ENCODE peak calls at places on chromosomes 11 and 22, in four cellular contexts. One of them, this sample, is unnamed.

GRCh38 chr11:17613428-17613962 is 66.4 kb downstream of the OTOG start:
- DNase-seq in tibial nerve: no peak
- DNase-seq in transverse colon: no peak
- DNase-seq in HepG2: no peak
- DNase-seq in this sample: peak; percentile 34

GRCh38 chr11:13880719-13881118 is 81.8 kb upstream of the SPON1 start:
- DNase-seq in tibial nerve: no peak
- DNase-seq in transverse colon: no peak
- DNase-seq in HepG2: no peak
- DNase-seq in this sample: no peak

GRCh38 chr11:79708319-79708928 is 267.6 kb upstream of the TENM4 start:
- DNase-seq in tibial nerve: no peak
- DNase-seq in transverse colon: peak; percentile 13
- DNase-seq in HepG2: peak; percentile 53
- DNase-seq in this sample: no peak

GRCh38 chr22:36510966-36511881 is 4.4 kb upstream of the FOXRED2 start:
- DNase-seq in tibial nerve: no peak
- DNase-seq in transverse colon: peak; percentile 34
- DNase-seq in HepG2: peak; percentile 54
- DNase-seq in this sample: no peak

GRCh38 chr11:125498521-125498920 is 2.5 kb upstream of the FEZ1 start:
- DNase-seq in tibial nerve: no peak
- DNase-seq in transverse colon: no peak
- DNase-seq in HepG2: no peak
- DNase-seq in this sample: no peak

GRCh38 chr11:77557553-77557952 is 32.2 kb upstream of the AQP11 start:
- DNase-seq in tibial nerve: no peak
- DNase-seq in transverse colon: no peak
- DNase-seq in HepG2: peak; percentile 33
- DNase-seq in this sample: no peak

GRCh38 chr11:61888043-61888442 is 3.3 kb downstream of the FADS3 start:
- DNase-seq in tibial nerve: peak; percentile 65
- DNase-seq in transverse colon: peak; percentile 39
- DNase-seq in HepG2: no peak
- DNase-seq in this sample: no peak

GRCh38 chr11:61118406-61118805 is 16.1 kb downstream of the CD5 start:
- DNase-seq in tibial nerve: no peak
- DNase-seq in transverse colon: no peak
- DNase-seq in HepG2: no peak
- DNase-seq in this sample: no peak

GRCh38 chr11:125517116-125517804 is 21.2 kb upstream of the FEZ1 start:
- DNase-seq in tibial nerve: no peak
- DNase-seq in transverse colon: no peak
- DNase-seq in HepG2: no peak
- DNase-seq in this sample: no peak

GRCh38 chr11:17987826-17988225 is 25.0 kb downstream of the SERGEF start:
- DNase-seq in tibial nerve: no peak
- DNase-seq in transverse colon: no peak
- DNase-seq in HepG2: no peak
- DNase-seq in this sample: no peak

GRCh38 chr11:66653123-66653522 is 14.6 kb downstream of the RBM4 start:
- DNase-seq in tibial nerve: no peak
- DNase-seq in transverse colon: no peak
- DNase-seq in HepG2: no peak
- DNase-seq in this sample: no peak

GRCh38 chr11:66646875-66647274 is 8.4 kb downstream of the RBM4 start:
- DNase-seq in tibial nerve: no peak
- DNase-seq in transverse colon: no peak
- DNase-seq in HepG2: no peak
- DNase-seq in this sample: no peak

GRCh38 chr11:66652651-66653050 is 14.1 kb downstream of the RBM4 start:
- DNase-seq in tibial nerve: no peak
- DNase-seq in transverse colon: no peak
- DNase-seq in HepG2: no peak
- DNase-seq in this sample: no peak

GRCh38 chr11:66649903-66650302 is 11.4 kb downstream of the RBM4 start:
- DNase-seq in tibial nerve: no peak
- DNase-seq in transverse colon: no peak
- DNase-seq in HepG2: peak; percentile 16
- DNase-seq in this sample: no peak

GRCh38 chr11:66651011-66651410 is 12.5 kb downstream of the RBM4 start:
- DNase-seq in tibial nerve: no peak
- DNase-seq in transverse colon: no peak
- DNase-seq in HepG2: no peak
- DNase-seq in this sample: no peak
- H3K9me3 ChIP-seq in tibial nerve: no peaks in the 10 kb centered on the region
- H3K9me3 ChIP-seq in transverse colon: no peaks in the 10 kb centered on the region
- H3K9me3 ChIP-seq in HepG2: no peaks in the 10 kb centered on the region
- H3K9me3 ChIP-seq in this sample: no peaks in the 10 kb centered on the region

DNA sequence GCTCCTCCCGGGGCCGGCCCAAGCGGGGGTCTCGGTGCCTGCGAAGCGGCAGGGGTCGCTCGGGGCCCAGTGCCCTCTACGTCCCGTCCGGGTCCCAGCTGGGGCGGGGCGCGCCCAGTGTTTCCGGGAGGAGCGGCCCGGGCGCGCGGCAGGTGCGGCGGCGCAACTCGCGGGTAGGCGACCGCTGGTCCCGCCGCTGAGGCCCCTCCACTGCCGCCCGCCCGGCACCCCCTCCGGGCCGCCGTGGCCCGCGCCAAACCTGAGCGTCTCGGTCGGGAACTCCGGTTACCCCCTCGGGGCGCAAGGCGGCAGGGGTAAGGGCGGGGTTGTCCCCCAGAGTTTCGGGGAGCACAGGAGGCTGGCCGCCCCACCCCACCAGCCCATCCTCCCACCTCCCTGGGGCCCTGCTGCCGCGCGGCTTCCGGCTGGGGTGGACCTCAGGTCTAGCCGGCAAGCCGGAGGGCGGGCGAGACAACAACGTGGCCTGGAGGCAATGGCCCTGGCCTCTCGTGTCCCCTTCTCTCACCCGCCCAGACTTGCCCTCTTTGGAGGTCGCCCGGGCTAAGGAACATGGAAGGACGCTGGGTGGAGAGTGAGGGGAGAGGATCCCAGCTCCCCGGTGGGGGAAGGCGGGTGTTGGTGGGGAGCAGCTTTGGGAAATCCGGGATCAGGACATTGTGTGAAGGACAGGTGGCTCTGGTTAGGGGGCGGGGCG is 416 bp upstream of the CRACR2B start:
- DNase-seq in tibial nerve: no peak
- DNase-seq in transverse colon: peak; percentile 74
- DNase-seq in HepG2: peak; percentile 47
- DNase-seq in this sample: peak; percentile 81
- TF ChIP-seq POLR2A in tibial nerve: no peak
- TF ChIP-seq POLR2A in transverse colon: peak; percentile 72
- TF ChIP-seq POLR2A in HepG2: no peak
- TF ChIP-seq POLR2A in this sample: no peak

GRCh38 chr11:16611395-16612233 is 126.8 kb upstream of the C11orf58 start:
- DNase-seq in tibial nerve: no peak
- DNase-seq in transverse colon: no peak
- DNase-seq in HepG2: no peak
- DNase-seq in this sample: peak; percentile 51
- H3K4me1 ChIP-seq in tibial nerve: no peaks in the 10 kb centered on the region
- H3K4me1 ChIP-seq in transverse colon: peaks cover 29% of the 10 kb centered on the region
- H3K4me1 ChIP-seq in HepG2: peaks cover 26% of the 10 kb centered on the region
- H3K4me1 ChIP-seq in this sample: peaks cover 4% of the 10 kb centered on the region

GRCh38 chr22:49382451-49382735 is 445.3 kb downstream of the BRD1 start:
- DNase-seq in tibial nerve: no peak
- DNase-seq in transverse colon: no peak
- DNase-seq in HepG2: no peak
- DNase-seq in this sample: peak; percentile 13

GRCh38 chr22:49377306-49377705 is 450.4 kb downstream of the BRD1 start:
- DNase-seq in tibial nerve: no peak
- DNase-seq in transverse colon: no peak
- DNase-seq in HepG2: no peak
- DNase-seq in this sample: peak; percentile 10

GRCh38 chr22:49380828-49381114 is 446.9 kb downstream of the BRD1 start:
- DNase-seq in tibial nerve: no peak
- DNase-seq in transverse colon: no peak
- DNase-seq in HepG2: no peak
- DNase-seq in this sample: no peak

GRCh38 chr22:49381595-49382450 is 445.9 kb downstream of the BRD1 start:
- DNase-seq in tibial nerve: no peak
- DNase-seq in transverse colon: no peak
- DNase-seq in HepG2: no peak
- DNase-seq in this sample: peak; percentile 9

GRCh38 chr22:49380095-49380827 is 447.4 kb downstream of the BRD1 start:
- DNase-seq in tibial nerve: no peak
- DNase-seq in transverse colon: no peak
- DNase-seq in HepG2: no peak
- DNase-seq in this sample: peak; percentile 6
- H3K9me3 ChIP-seq in tibial nerve: no peaks in the 10 kb centered on the region
- H3K9me3 ChIP-seq in transverse colon: no peaks in the 10 kb centered on the region
- H3K9me3 ChIP-seq in HepG2: no peaks in the 10 kb centered on the region
- H3K9me3 ChIP-seq in this sample: no peaks in the 10 kb centered on the region

GRCh38 chr22:43274595-43275240 is 68.5 kb downstream of the SCUBE1 start:
- DNase-seq in tibial nerve: no peak
- DNase-seq in transverse colon: no peak
- DNase-seq in HepG2: no peak
- DNase-seq in this sample: no peak
- TF ChIP-seq POLR2A in tibial nerve: no peak
- TF ChIP-seq POLR2A in transverse colon: no peak
- TF ChIP-seq POLR2A in HepG2: no peak
- TF ChIP-seq POLR2A in this sample: no peak

GRCh38 chr11:64629796-64630562 is 39.0 kb downstream of the SLC22A12 start:
- DNase-seq in tibial nerve: no peak
- DNase-seq in transverse colon: peak; percentile 54
- DNase-seq in HepG2: no peak
- DNase-seq in this sample: no peak

GRCh38 chr11:64632654-64633053 is 41.6 kb downstream of the SLC22A12 start:
- DNase-seq in tibial nerve: no peak
- DNase-seq in transverse colon: no peak
- DNase-seq in HepG2: no peak
- DNase-seq in this sample: no peak

GRCh38 chr11:64631675-64632074 is 40.7 kb downstream of the SLC22A12 start:
- DNase-seq in tibial nerve: no peak
- DNase-seq in transverse colon: no peak
- DNase-seq in HepG2: no peak
- DNase-seq in this sample: no peak

GRCh38 chr11:64633555-64634159 is 42.6 kb downstream of the SLC22A12 start:
- DNase-seq in tibial nerve: no peak
- DNase-seq in transverse colon: no peak
- DNase-seq in HepG2: no peak
- DNase-seq in this sample: no peak

GRCh38 chr11:64632237-64632636 is 41.2 kb downstream of the SLC22A12 start:
- DNase-seq in tibial nerve: no peak
- DNase-seq in transverse colon: no peak
- DNase-seq in HepG2: no peak
- DNase-seq in this sample: no peak
- H3K4me1 ChIP-seq in tibial nerve: no peaks in the 10 kb centered on the region
- H3K4me1 ChIP-seq in transverse colon: peaks cover 1% of the 10 kb centered on the region
- H3K4me1 ChIP-seq in HepG2: no peaks in the 10 kb centered on the region
- H3K4me1 ChIP-seq in this sample: no peaks in the 10 kb centered on the region

GRCh38 chr22:47274196-47274595 is 511.7 kb downstream of the TBC1D22A start:
- DNase-seq in tibial nerve: no peak
- DNase-seq in transverse colon: no peak
- DNase-seq in HepG2: no peak
- DNase-seq in this sample: no peak
- H3K9me3 ChIP-seq in tibial nerve: peaks cover 18% of the 10 kb centered on the region
- H3K9me3 ChIP-seq in transverse colon: peaks cover 3% of the 10 kb centered on the region
- H3K9me3 ChIP-seq in HepG2: no peaks in the 10 kb centered on the region
- H3K9me3 ChIP-seq in this sample: no peaks in the 10 kb centered on the region